ENCODE peak calls at places on chromosomes 16 and 17, in ten cellular contexts. U is Daoy; J is stimulated activated CD4-positive, alpha-beta T cell treated with anti-CD3 and anti-CD28 coated beads, TNF-alpha, amount 100 ng/mL, for 1 hour; Q is NCI-H2081; R is fibroblast of mammary gland; H is activated CD4-positive, alpha-beta T cell treated with anti-CD3 and anti-CD28 coated beads, Interleukin-2, amount 50 U/mL, for 48 hours; Z is endodermal cell; P is HTR-8/SVneo; D is HEK293T; I is HS-5. S is an unnamed sample.

GRCh38 chr16:82344157-82344556 is 174.1 kb upstream of the MPHOSPH6 start:
- DNase-seq in U (no peak), J (no peak), Q (peak), R (no peak), H (no peak), Z (peak), P (no peak), D (peak), I (no peak), S (no peak)

GRCh38 chr17:48592097-48592496 is 1.5 kb downstream of the HOXB5 start:
- DNase-seq in U (no peak), J (no peak), Q (no peak), R (no peak), H (no peak), Z (peak), P (no peak), D (no peak), I (no peak), S (no peak)

GRCh38 chr17:71251276-71251675 is 869.5 kb upstream of the SOX9 start:
- DNase-seq in U (peak), J (no peak), Q (no peak), R (peak), H (no peak), Z (no peak), P (peak), D (no peak), I (no peak), S (peak)

GRCh38 chr17:76444518-76445311 is 8.2 kb downstream of the UBE2O start:
- DNase-seq in U (no peak), J (no peak), Q (no peak), R (peak), H (no peak), Z (peak), P (no peak), D (no peak), I (no peak), S (peak)

GRCh38 chr16:88705746-88706287 is 391 bp downstream of the RNF166 start:
- DNase-seq in U (no peak), J (no peak), Q (no peak), R (no peak), H (peak), Z (no peak), P (peak), D (peak), I (no peak), S (no peak)

GRCh38 chr16:46789499-46790414 is 41.2 kb downstream of the C16orf87 start:
- DNase-seq in U (peak), J (peak), Q (peak), R (peak), H (peak), Z (peak), P (peak), D (peak), I (no peak), S (no peak)

GRCh38 chr17:60043846-60044245 is 34.9 kb downstream of the HEATR6 start:
- DNase-seq in U (no peak), J (no peak), Q (no peak), R (no peak), H (no peak), Z (no peak), P (no peak), D (no peak), I (no peak), S (no peak)

GRCh38 chr16:69313469-69313868 is 2.3 kb downstream of the VPS4A start:
- DNase-seq in U (no peak), J (no peak), Q (no peak), R (no peak), H (no peak), Z (no peak), P (no peak), D (no peak), I (no peak), S (no peak)

GRCh38 chr17:66302761-66303626 is 581 bp downstream of the PRKCA start:
- DNase-seq in U (peak), J (no peak), Q (peak), R (peak), H (peak), Z (peak), P (peak), D (peak), I (no peak), S (peak)

GRCh38 chr17:36934144-36934758 is 3.0 kb upstream of the LHX1 start:
- DNase-seq in U (no peak), J (no peak), Q (no peak), R (no peak), H (no peak), Z (peak), P (no peak), D (no peak), I (no peak), S (peak)

GRCh38 chr17:15444805-15445204 is 22.6 kb downstream of the CDRT4 start:
- DNase-seq in U (peak), J (no peak), Q (no peak), R (no peak), H (no peak), Z (no peak), P (peak), D (peak), I (no peak), S (peak)

GRCh38 chr17:7004398-7005253 is 7.8 kb upstream of the RNASEK start:
- DNase-seq in U (peak), J (no peak), Q (peak), R (peak), H (no peak), Z (peak), P (peak), D (peak), I (no peak), S (peak)

GRCh38 chr16:81094771-81095251 is 1.4 kb downstream of the GCSH start:
- DNase-seq in U (no peak), J (no peak), Q (no peak), R (peak), H (no peak), Z (no peak), P (no peak), D (no peak), I (no peak), S (no peak)

GRCh38 chr16:23134274-23134673 is 15.0 kb downstream of the USP31 start:
- DNase-seq in U (peak), J (no peak), Q (no peak), R (peak), H (no peak), Z (no peak), P (no peak), D (no peak), I (no peak), S (no peak)

GRCh38 chr16:54342001-54342776 is 55.6 kb upstream of the IRX3 start:
- DNase-seq in U (peak), J (no peak), Q (no peak), R (peak), H (no peak), Z (no peak), P (no peak), D (no peak), I (peak), S (no peak)

GRCh38 chr16:31010539-31010938 is at the start of gene STX1B:
- DNase-seq in U (peak), J (no peak), Q (no peak), R (no peak), H (peak), Z (peak), P (peak), D (peak), I (no peak), S (peak)

GRCh38 chr17:7023576-7024401 is 939 bp downstream of the BCL6B start:
- DNase-seq in U (peak), J (peak), Q (peak), R (peak), H (peak), Z (peak), P (no peak), D (peak), I (no peak), S (no peak)

GRCh38 chr17:44956998-44957981 is 9.7 kb upstream of the KIF18B start:
- DNase-seq in U (no peak), J (no peak), Q (no peak), R (no peak), H (no peak), Z (peak), P (no peak), D (no peak), I (no peak), S (no peak)

GRCh38 chr17:17880577-17881196 is 43.9 kb upstream of the SREBF1 start:
- DNase-seq in U (no peak), J (no peak), Q (no peak), R (no peak), H (no peak), Z (no peak), P (no peak), D (no peak), I (no peak), S (no peak)

GRCh38 chr16:117381-118365 is 20.8 kb downstream of the NPRL3 start:
- DNase-seq in U (peak), J (peak), Q (peak), R (peak), H (peak), Z (peak), P (peak), D (peak), I (no peak), S (peak)

GRCh38 chr16:23320695-23321094 is 18.6 kb downstream of the SCNN1B start:
- DNase-seq in U (no peak), J (no peak), Q (no peak), R (no peak), H (no peak), Z (no peak), P (no peak), D (no peak), I (no peak), S (no peak)

GRCh38 chr16:10577305-10578202 is 2.8 kb downstream of the EMP2 start:
- DNase-seq in U (no peak), J (no peak), Q (no peak), R (no peak), H (no peak), Z (peak), P (no peak), D (no peak), I (no peak), S (peak)

GRCh38 chr16:12395266-12395665 is 408.4 kb downstream of the CPPED1 start:
- DNase-seq in U (peak), J (no peak), Q (no peak), R (peak), H (no peak), Z (no peak), P (no peak), D (no peak), I (no peak), S (no peak)

GRCh38 chr17:17495448-17496188 is 577 bp downstream of the RASD1 start:
- DNase-seq in U (no peak), J (no peak), Q (no peak), R (peak), H (peak), Z (peak), P (no peak), D (no peak), I (no peak), S (peak)

GRCh38 chr17:29151567-29151966 is 28.6 kb downstream of the MYO18A start:
- DNase-seq in U (peak), J (no peak), Q (no peak), R (no peak), H (no peak), Z (peak), P (peak), D (no peak), I (no peak), S (peak)

GRCh38 chr16:24871891-24872290 is 26.1 kb downstream of the SLC5A11 start:
- DNase-seq in U (no peak), J (no peak), Q (no peak), R (no peak), H (no peak), Z (no peak), P (no peak), D (no peak), I (no peak), S (no peak)

GRCh38 chr17:1197781-1198490 is 18.2 kb upstream of the ABR start:
- DNase-seq in U (peak), J (peak), Q (no peak), R (no peak), H (no peak), Z (no peak), P (no peak), D (no peak), I (no peak), S (peak)

GRCh38 chr16:30457256-30457655 is 11.6 kb upstream of the SEPHS2 start:
- DNase-seq in U (no peak), J (no peak), Q (no peak), R (no peak), H (no peak), Z (no peak), P (no peak), D (no peak), I (no peak), S (no peak)

GRCh38 chr17:45021607-45022287 is 29.7 kb downstream of the DCAKD start:
- DNase-seq in U (peak), J (peak), Q (peak), R (peak), H (peak), Z (peak), P (no peak), D (peak), I (no peak), S (peak)

GRCh38 chr16:86614699-86615098 is 36.4 kb downstream of the FOXL1 start:
- DNase-seq in U (no peak), J (no peak), Q (no peak), R (no peak), H (no peak), Z (no peak), P (no peak), D (no peak), I (no peak), S (no peak)

GRCh38 chr17:77475012-77475976 is 334.5 kb downstream of the SEC14L1 start:
- DNase-seq in U (peak), J (peak), Q (no peak), R (peak), H (peak), Z (no peak), P (no peak), D (no peak), I (no peak), S (no peak)

GRCh38 chr17:22221344-22221743 is 529.0 kb downstream of the KCNJ18 start:
- DNase-seq in U (no peak), J (no peak), Q (no peak), R (no peak), H (no peak), Z (no peak), P (no peak), D (no peak), I (no peak), S (no peak)

S was measured in SJCRH30.